ENCODE peak calls at places on chromosomes 12 and 14, in five cellular contexts. R, Y, P, W and G are unnamed samples.
A peak's percentile ranks its signal among the peaks of the same experiment; 100 is the strongest.

GRCh38 chr12:52137746-52138145 is 54.1 kb downstream of the KRT80 start:
- DNase-seq in R (no peak), Y (no peak), P (no peak), W (no peak), G (no peak)

GRCh38 chr12:8088574-8088973 is 6.5 kb downstream of the NECAP1 start:
- DNase-seq in P (no peak), Y (no peak), W (no peak), R (no peak), G (no peak)

GRCh38 chr14:31777312-31777711 is 216.1 kb downstream of the NUBPL start:
- DNase-seq in R (no peak), W (no peak), P (no peak), Y (no peak), G (no peak)

GRCh38 chr12:131050463-131051154 is 96.9 kb downstream of the ADGRD1 start:
- DNase-seq in Y (no peak), P (no peak), W (no peak), R (no peak), G (no peak)

GRCh38 chr12:97921957-97922722 is 459.5 kb downstream of the RMST start:
- DNase-seq in Y (no peak), W (peak; percentile 79), P (no peak), R (peak; percentile 93), G (no peak)

GRCh38 chr12:120834489-120835303 is 69.5 kb downstream of the SPPL3 start:
- DNase-seq in W (no peak), P (no peak), Y (no peak), R (no peak), G (no peak)

GRCh38 chr14:98614741-98615140 is 657.3 kb downstream of the BCL11B start:
- DNase-seq in W (no peak), Y (no peak), R (no peak), P (no peak), G (no peak)

GRCh38 chr12:116384629-116385485 is 107.4 kb upstream of the MED13L start:
- DNase-seq in R (no peak), P (no peak), W (peak; percentile 68), Y (no peak), G (peak; percentile 57)

GRCh38 chr12:76708291-76708690 is 55.6 kb upstream of the ZDHHC17 start:
- DNase-seq in R (no peak), Y (no peak), W (no peak), P (no peak), G (no peak)

GRCh38 chr12:113184098-113184899 is 979 bp downstream of the DDX54 start:
- DNase-seq in R (peak; percentile 67), P (no peak), W (no peak), Y (no peak), G (no peak)

GRCh38 chr12:106288510-106289195 is 13.9 kb upstream of the TCP11L2 start:
- DNase-seq in R (peak; percentile 94), W (peak; percentile 87), Y (no peak), P (no peak), G (no peak)

GRCh38 chr14:100906420-100906819 is 2.9 kb upstream of the RTL1 start:
- DNase-seq in P (no peak), R (no peak), W (no peak), Y (no peak), G (peak; percentile 72)

GRCh38 chr12:53059434-53060063 is 9.7 kb downstream of the TNS2 start:
- DNase-seq in Y (no peak), P (no peak), R (no peak), W (no peak), G (no peak)

GRCh38 chr14:52907949-52908348 is 42.9 kb downstream of the FERMT2 start:
- DNase-seq in W (no peak), R (no peak), P (no peak), Y (no peak), G (no peak)

GRCh38 chr12:25249951-25250738 is 584 bp downstream of the KRAS start:
- DNase-seq in W (peak; percentile 61), P (no peak), Y (no peak), R (no peak), G (peak; percentile 42)

GRCh38 chr14:64549805-64550538 is at the start of gene PPP1R36:
- DNase-seq in R (no peak), Y (no peak), P (no peak), W (peak; percentile 24), G (peak; percentile 65)

GRCh38 chr12:105813201-105813600 is 325.6 kb downstream of the NUAK1 start:
- DNase-seq in W (no peak), Y (no peak), P (no peak), R (no peak), G (no peak)

GRCh38 chr12:91877461-91878230 is 268.0 kb downstream of the BTG1 start:
- DNase-seq in Y (no peak), P (no peak), R (no peak), W (peak; percentile 16), G (no peak)

GRCh38 chr14:98229676-98230366 is 1042.2 kb downstream of the BCL11B start:
- DNase-seq in W (no peak), R (no peak), P (no peak), Y (no peak), G (no peak)

GRCh38 chr14:60363275-60363674 is 114.3 kb downstream of the PPM1A start:
- DNase-seq in W (no peak), P (no peak), R (no peak), Y (no peak), G (no peak)

GRCh38 chr12:52127683-52128450 is 48.4 kb downstream of the SMIM41 start:
- DNase-seq in Y (no peak), P (no peak), W (no peak), R (no peak), G (no peak)

GRCh38 chr12:94994312-94994711 is 9.2 kb downstream of the NDUFA12 start:
- DNase-seq in P (no peak), R (peak; percentile 64), Y (no peak), W (peak; percentile 68), G (no peak)

GRCh38 chr12:22321620-22322019 is 12.9 kb downstream of the ST8SIA1 start:
- DNase-seq in W (peak; percentile 24), R (peak; percentile 2), Y (no peak), P (no peak), G (no peak)

GRCh38 chr12:109725321-109726105 is 11.9 kb downstream of the FAM222A start:
- DNase-seq in R (no peak), Y (no peak), P (no peak), W (no peak), G (no peak)